ENCODE peak calls at places on chromosome 16, in ten cellular contexts. S, I, N, W, M, O, B, X, E and A are unnamed samples.

GRCh38 chr16:72856797-72857196 is 191.1 kb downstream of the ZFHX3 start:
- DNase-seq in W (no peak), X (no peak), E (no peak), S (peak), I (peak), M (no peak), B (no peak), N (no peak), O (peak), A (no peak)

GRCh38 chr16:85321856-85322271 is 209.6 kb upstream of the CIBAR2 start:
- DNase-seq in S (no peak), E (no peak), W (no peak), N (peak), B (peak), M (no peak), I (peak), X (peak), O (no peak), A (no peak)

GRCh38 chr16:15792563-15792971 is 64.3 kb downstream of the MYH11 start:
- DNase-seq in M (no peak), X (no peak), E (no peak), B (no peak), N (no peak), I (no peak), O (no peak), W (no peak), S (no peak), A (no peak)

GRCh38 chr16:2473425-2473926 is 1.5 kb upstream of the TBC1D24 start:
- DNase-seq in X (peak), M (peak), B (no peak), I (no peak), S (no peak), E (no peak), W (no peak), O (no peak), N (no peak), A (no peak)

GRCh38 chr16:75025766-75026165 is 26.9 kb downstream of the ZNRF1 start:
- DNase-seq in I (peak), B (peak), W (no peak), M (no peak), N (no peak), X (no peak), E (no peak), S (no peak), O (no peak), A (no peak)

GRCh38 chr16:19463468-19464315 is 46.0 kb downstream of the TMC5 start:
- DNase-seq in N (no peak), W (no peak), I (no peak), S (no peak), O (no peak), B (no peak), M (peak), E (no peak), X (peak), A (no peak)

GRCh38 chr16:73232555-73233422 is 184.9 kb upstream of the ZFHX3 start:
- DNase-seq in O (peak), E (no peak), N (peak), S (peak), I (no peak), M (no peak), X (no peak), W (no peak), B (peak), A (no peak)

GRCh38 chr16:83356266-83356665 is 451.5 kb upstream of the HSBP1 start:
- DNase-seq in S (peak), E (no peak), I (peak), O (peak), M (peak), W (no peak), B (peak), X (peak), N (peak), A (no peak)

GRCh38 chr16:26885674-26886073 is 181.1 kb upstream of the C16orf82 start:
- DNase-seq in M (no peak), X (no peak), B (no peak), O (no peak), I (no peak), E (no peak), W (no peak), S (no peak), N (no peak), A (no peak)